ENCODE peak calls at places on chromosomes 3 and 15, in five cellular contexts. P is A549, V is WTC11, X is HepG2, B is endothelial cell of umbilical vein. U is an unnamed sample.

GRCh38 chr3:95297586-95297985 is 1234.7 kb downstream of the NSUN3 start:
- DNase-seq in P (no peak), V (no peak), X (no peak), B (no peak), U (no peak)

GRCh38 chr3:10772230-10773161 is 43.5 kb upstream of the SLC6A11 start:
- DNase-seq in P (peak; percentile 37), V (peak; percentile 81), X (peak; percentile 52), B (no peak), U (no peak)

GRCh38 chr3:2180661-2181060 is 82.0 kb downstream of the CNTN4 start:
- DNase-seq in P (no peak), V (no peak), X (no peak), B (no peak), U (no peak)

GRCh38 chr3:11128682-11129632 is 25.3 kb upstream of the HRH1 start:
- DNase-seq in P (no peak), V (no peak), X (no peak), B (no peak), U (no peak)

GRCh38 chr3:19940643-19941042 is 6.3 kb upstream of the RAB5A start:
- DNase-seq in P (no peak), V (no peak), X (no peak), B (no peak), U (no peak)

GRCh38 chr3:37114251-37115145 is 59.9 kb downstream of the LRRFIP2 start:
- DNase-seq in P (no peak), V (no peak), X (no peak), B (peak; percentile 82), U (no peak)

GRCh38 chr15:47129033-47129432 is 588.3 kb upstream of the SEMA6D start:
- DNase-seq in P (no peak), V (no peak), X (no peak), B (no peak), U (no peak)

GRCh38 chr15:70271422-70272088 is 173.8 kb upstream of the TLE3 start:
- DNase-seq in P (peak; percentile 97), V (no peak), X (no peak), B (peak; percentile 89), U (no peak)

GRCh38 chr3:6809349-6809748 is 51.6 kb upstream of the GRM7 start:
- DNase-seq in P (no peak), V (no peak), X (no peak), B (no peak), U (no peak)

GRCh38 chr15:89359471-89360293 is 25.1 kb upstream of the POLG start:
- DNase-seq in P (no peak), V (no peak), X (no peak), B (no peak), U (no peak)

GRCh38 chr15:87200149-87200548 is 1056.4 kb downstream of the NTRK3 start:
- DNase-seq in P (no peak), V (no peak), X (no peak), B (no peak), U (no peak)

GRCh38 chr3:53009826-53010539 is 35.9 kb downstream of the SFMBT1 start:
- DNase-seq in P (no peak), V (no peak), X (no peak), B (no peak), U (no peak)

GRCh38 chr3:196339493-196340254 is 1.5 kb upstream of the TM4SF19 start:
- DNase-seq in P (no peak), V (no peak), X (peak; percentile 21), B (no peak), U (peak; percentile 27)

DNA sequence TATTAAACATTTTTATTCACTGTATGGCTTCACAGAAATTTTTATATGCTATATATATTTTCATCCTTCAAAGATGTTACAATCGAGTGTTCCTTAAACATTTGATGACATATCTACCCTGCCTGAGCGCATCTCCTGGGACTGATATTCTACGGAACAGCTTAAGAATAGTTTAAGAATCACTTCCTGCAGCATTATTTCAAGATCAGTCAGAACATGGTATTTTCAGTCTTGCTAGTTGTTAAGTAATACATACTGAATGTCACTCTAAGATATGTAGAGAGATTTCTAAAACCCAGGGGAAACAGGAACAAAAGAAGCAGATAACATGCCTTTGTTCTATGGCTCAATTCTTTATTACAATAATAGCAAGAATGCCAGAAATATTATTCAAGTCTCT is 8.7 kb downstream of the COL8A1 start:
- DNase-seq in P (no peak), V (no peak), X (no peak), B (no peak), U (no peak)
- TF ChIP-seq JUN in P (no peak), V (no peak), X (no peak), B (peak; percentile 51), U (no peak)

GRCh38 chr3:143525408-143525807 is 322.9 kb downstream of the SLC9A9 start:
- DNase-seq in P (no peak), V (no peak), X (no peak), B (no peak), U (no peak)
- TF ChIP-seq JUN in P (no peak), V (no peak), X (no peak), B (no peak), U (no peak)

GRCh38 chr15:25933456-25934158 is 70.5 kb upstream of the ATP10A start:
- DNase-seq in P (peak; percentile 52), V (peak; percentile 73), X (peak; percentile 47), B (no peak), U (no peak)
- TF ChIP-seq JUN in P (no peak), V (no peak), X (no peak), B (no peak), U (no peak)

GRCh38 chr3:192128060-192128459 is 599.3 kb downstream of the FGF12 start:
- DNase-seq in P (no peak), V (no peak), X (no peak), B (no peak), U (no peak)
- TF ChIP-seq JUN in P (no peak), V (no peak), X (no peak), B (no peak), U (no peak)

GRCh38 chr15:49242820-49243219 is 72.8 kb downstream of the GALK2 start:
- DNase-seq in P (no peak), V (no peak), X (no peak), B (no peak), U (no peak)

DNA sequence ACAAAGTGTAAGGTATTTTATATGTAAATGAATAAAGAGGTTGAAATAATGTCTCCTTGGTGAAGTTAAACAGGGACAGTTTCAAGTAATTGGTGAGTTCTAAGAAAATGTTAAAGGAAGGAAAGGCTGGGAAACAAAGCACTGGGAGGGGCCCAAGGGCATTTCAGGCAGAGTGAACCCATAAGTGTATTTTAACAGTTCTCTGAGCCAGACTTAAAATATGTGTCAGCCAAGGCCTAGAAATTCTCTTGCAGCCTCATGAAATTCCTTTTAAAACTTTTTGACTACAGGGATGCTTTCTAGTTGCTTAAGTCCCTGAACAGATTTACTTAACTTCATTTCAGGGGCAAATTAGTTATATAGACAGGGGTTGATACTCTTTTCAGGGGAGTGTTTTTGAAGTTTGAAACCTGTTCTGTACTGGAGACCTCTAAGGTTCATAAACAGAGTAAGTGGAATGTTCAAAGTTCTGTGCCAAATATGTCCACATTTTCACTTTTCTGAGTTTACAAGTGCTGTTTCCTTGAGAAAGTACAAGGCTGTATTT is 77.6 kb downstream of the GALK2 start:
- DNase-seq in P (no peak), V (no peak), X (no peak), B (no peak), U (no peak)
- TF ChIP-seq JUN in P (no peak), V (no peak), X (no peak), B (no peak), U (no peak)

DNA sequence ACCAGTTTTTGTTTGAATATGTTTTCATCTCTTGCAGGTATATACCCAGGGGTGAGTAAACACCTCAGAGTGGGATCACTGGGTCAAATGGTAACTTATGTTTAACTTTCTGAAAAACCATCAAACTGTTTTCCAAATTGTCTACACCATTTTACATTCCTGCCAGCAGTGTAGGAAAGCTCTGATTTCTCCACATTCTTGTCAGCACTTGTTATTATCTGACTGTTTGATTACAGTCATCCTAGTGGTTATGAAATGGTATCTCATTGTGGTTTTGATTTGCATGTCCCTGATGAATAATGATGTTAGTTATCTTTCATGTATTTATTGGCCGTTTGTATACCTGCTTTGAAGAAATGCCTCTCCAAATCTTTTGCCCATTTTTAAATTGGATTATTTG is 13.8 kb downstream of the FSD2 start:
- DNase-seq in P (no peak), V (no peak), X (no peak), B (no peak), U (no peak)
- TF ChIP-seq JUN in P (no peak), V (no peak), X (no peak), B (no peak), U (no peak)

DNA sequence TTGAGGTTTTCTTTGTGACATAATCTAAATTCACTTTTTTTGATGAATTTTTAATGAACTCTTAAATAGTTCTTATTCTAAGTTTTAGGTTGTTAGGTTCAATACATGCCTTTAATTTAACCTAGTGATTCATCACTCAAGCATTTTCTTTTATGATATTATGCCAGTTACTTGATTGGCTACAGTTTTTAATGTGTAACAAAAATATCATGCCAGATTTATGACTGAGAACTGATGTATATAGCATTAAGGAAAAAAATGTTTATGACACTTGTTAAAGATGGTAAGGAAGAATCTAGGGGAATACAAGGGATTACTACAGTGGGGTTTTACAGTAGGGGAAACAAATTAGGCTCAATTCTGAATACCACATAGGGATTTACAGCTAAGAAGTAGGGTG is 103.1 kb downstream of the VGLL3 start:
- DNase-seq in P (no peak), V (no peak), X (no peak), B (no peak), U (no peak)
- TF ChIP-seq JUN in P (no peak), V (no peak), X (no peak), B (no peak), U (no peak)

GRCh38 chr3:25259871-25260270 is 168.2 kb upstream of the RARB start:
- DNase-seq in P (no peak), V (no peak), X (no peak), B (no peak), U (no peak)
- TF ChIP-seq JUN in P (no peak), V (no peak), X (no peak), B (no peak), U (no peak)

DNA sequence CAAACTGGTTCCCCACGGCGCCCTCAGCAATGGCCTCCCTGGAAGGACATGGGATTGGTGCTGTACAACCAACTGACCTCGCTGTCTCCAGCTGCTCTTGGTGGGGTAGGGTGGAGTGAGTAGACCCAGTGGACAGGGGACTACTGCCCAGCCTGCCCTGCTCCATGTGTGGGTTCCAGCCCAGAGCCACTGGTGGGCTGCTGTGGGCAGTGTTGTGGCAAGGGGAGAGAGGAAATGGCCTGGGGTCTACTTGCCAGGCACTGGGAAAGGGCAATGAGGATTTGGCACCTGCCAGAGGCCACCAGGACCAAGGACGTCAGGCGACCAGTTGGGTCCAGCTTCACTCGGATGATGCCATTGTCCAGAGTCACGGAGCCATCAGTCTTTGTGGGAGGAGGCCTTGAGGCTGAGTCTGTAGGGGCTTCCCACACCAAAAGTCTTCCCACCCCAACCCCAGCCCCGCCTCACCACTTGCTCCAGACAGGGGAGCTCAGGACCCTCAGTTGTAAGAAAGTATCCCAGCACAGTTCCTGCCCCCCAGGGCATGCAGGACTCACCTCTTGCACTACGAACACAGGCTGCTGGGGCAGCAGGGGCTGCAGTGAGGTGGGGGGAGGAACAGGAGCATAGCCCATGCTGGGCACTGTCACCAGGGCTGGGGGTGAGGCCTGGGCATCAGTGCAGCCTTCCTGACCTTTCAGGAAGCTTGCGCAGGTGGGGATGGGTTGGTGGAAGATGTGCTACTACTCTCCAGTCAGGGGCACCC is 9.5 kb downstream of the MAN2C1 start:
- DNase-seq in P (no peak), V (no peak), X (no peak), B (no peak), U (no peak)
- TF ChIP-seq JUN in P (no peak), V (no peak), X (no peak), B (no peak), U (no peak)